ENCODE peak calls at places on chromosome 7, in seven cellular contexts. J is mesothelial cell of epicardium, V is HCT116, Q is left ventricle myocardium inferior, F is AG04450, M is bronchial epithelial cell, Y is osteoblast. P is an unnamed sample.

GRCh38 chr7:150978136-150978789 is at the start of gene KCNH2:
- DNase-seq in Y (no peak), J (no peak), F (no peak), V (no peak), Q (peak; percentile 72), M (no peak), P (no peak)

GRCh38 chr7:115232041-115232440 is 310.1 kb downstream of the MDFIC start:
- DNase-seq in F (no peak), Y (no peak), M (peak; percentile 25), V (no peak), J (no peak), Q (no peak), P (no peak)

GRCh38 chr7:20403356-20403755 is 72.7 kb downstream of the ITGB8 start:
- DNase-seq in J (no peak), M (no peak), Y (no peak), F (no peak), V (no peak), Q (peak; percentile 65), P (no peak)

GRCh38 chr7:46707973-46708372 is 786.9 kb upstream of the IGFBP3 start:
- DNase-seq in M (peak; percentile 41), Q (no peak), F (no peak), Y (no peak), J (no peak), V (no peak), P (no peak)

GRCh38 chr7:82805527-82805960 is 357.1 kb downstream of the PCLO start:
- DNase-seq in Y (peak; percentile 14), F (peak; percentile 68), J (no peak), Q (no peak), M (peak; percentile 95), V (peak; percentile 68), P (no peak)

GRCh38 chr7:33895025-33895804 is 10.1 kb upstream of the BMPER start:
- DNase-seq in Y (peak; percentile 90), F (no peak), Q (peak; percentile 85), M (peak; percentile 62), V (peak; percentile 39), J (peak; percentile 91), P (peak; percentile 38)

GRCh38 chr7:70051726-70052125 is 453.5 kb downstream of the AUTS2 start:
- DNase-seq in Y (no peak), M (no peak), J (no peak), Q (no peak), V (no peak), F (no peak), P (no peak)

GRCh38 chr7:128697301-128697905 is 25.3 kb downstream of the GARIN1A start:
- DNase-seq in Y (no peak), M (peak; percentile 59), Q (peak; percentile 26), F (peak; percentile 21), V (no peak), J (peak; percentile 60), P (peak; percentile 64)

GRCh38 chr7:64621656-64622055 is 44.3 kb upstream of the ZNF107 start:
- DNase-seq in M (no peak), Y (no peak), Q (no peak), J (no peak), F (no peak), V (no peak), P (no peak)

GRCh38 chr7:126716321-126716720 is 536.4 kb downstream of the GRM8 start:
- DNase-seq in Y (no peak), V (no peak), F (no peak), J (no peak), Q (no peak), M (peak; percentile 23), P (no peak)

GRCh38 chr7:129591868-129592267 is 19.7 kb upstream of the NRF1 start:
- DNase-seq in Q (no peak), J (no peak), V (no peak), M (no peak), Y (no peak), F (no peak), P (no peak)

GRCh38 chr7:143147070-143147469 is 15.2 kb downstream of the PIP start:
- DNase-seq in J (no peak), M (no peak), F (no peak), Y (no peak), V (no peak), Q (no peak), P (no peak)

GRCh38 chr7:139659922-139660316 is 117.9 kb downstream of the HIPK2 start:
- DNase-seq in V (no peak), M (no peak), Q (no peak), Y (no peak), F (no peak), J (no peak), P (no peak)

GRCh38 chr7:79968894-79969293 is 165.7 kb upstream of the GNAI1 start:
- DNase-seq in V (no peak), J (no peak), M (no peak), Q (no peak), Y (no peak), F (no peak), P (no peak)

GRCh38 chr7:139663608-139664177 is 114.1 kb downstream of the HIPK2 start:
- DNase-seq in M (no peak), J (no peak), V (no peak), Y (no peak), F (no peak), Q (no peak), P (no peak)

DNA sequence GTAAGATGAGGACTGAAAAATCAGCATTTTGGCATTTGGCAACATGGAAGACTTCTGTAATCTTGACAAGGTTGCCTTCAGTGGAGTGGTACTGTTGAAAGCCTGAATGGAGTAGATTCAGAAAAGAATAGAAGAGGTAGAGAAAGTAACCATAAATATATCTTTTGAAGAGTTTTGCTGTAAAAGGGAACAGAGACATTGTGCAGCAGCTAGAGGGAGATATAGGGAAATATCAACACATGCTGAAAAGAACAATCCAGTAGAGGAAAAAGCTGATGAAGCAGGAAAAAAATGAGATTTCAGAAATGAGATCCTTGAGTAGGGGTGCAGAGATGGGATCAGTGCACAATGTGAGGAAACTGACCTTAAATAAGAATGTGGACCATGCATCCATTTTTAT is 60.0 kb downstream of the RAPGEF5 start:
- DNase-seq in Y (no peak), V (no peak), Q (no peak), F (no peak), M (peak; percentile 10), J (no peak), P (no peak)
- TF ChIP-seq CTCF in Y (peak; percentile 45), V (no peak), Q (peak; percentile 39), F (peak; percentile 48), M (peak; percentile 23), J (no peak), P (no peak)

DNA sequence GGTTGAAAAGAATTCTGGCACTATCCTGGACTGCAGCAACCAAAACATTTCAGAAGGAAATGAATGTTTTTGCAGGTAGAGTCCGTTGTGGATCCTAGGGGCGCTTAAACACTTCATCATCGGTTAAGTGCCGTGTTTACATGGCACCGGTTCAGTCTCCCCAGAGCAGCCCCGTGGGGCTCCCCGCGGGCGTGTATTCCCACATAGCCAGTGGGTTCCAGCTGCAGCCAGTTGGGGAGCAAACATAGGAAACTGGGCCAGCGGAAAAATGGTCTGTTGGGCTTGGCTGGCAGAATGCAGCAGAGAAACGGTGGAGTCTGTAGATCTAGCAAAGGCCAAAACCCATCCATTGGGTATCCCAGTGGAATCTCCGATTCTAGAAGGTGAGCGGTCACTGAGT is 113.0 kb upstream of the SH2B2 start:
- DNase-seq in F (no peak), J (no peak), M (no peak), V (no peak), Y (no peak), Q (no peak), P (no peak)
- TF ChIP-seq CTCF in F (no peak), J (no peak), M (no peak), V (no peak), Y (no peak), Q (no peak), P (no peak)

DNA sequence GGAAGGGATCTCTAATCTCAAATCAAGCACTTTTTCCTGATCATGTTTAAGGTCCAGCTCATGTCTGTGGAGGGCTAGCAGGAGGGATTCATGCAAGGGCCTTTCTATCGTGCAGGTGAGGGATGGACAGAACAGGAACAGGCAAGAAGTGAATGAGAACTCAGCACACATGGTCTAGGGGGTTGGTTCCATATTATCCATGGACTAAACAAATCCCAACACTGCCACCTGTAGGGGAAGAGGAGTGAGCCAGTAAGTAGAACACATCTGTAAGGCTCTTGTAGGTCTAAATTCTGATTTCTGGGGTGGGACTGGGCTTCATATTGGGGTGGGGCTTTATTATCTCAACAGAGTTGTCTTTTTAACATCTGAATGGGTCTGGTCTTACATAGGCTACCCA is 138.0 kb upstream of the TARP start:
- DNase-seq in J (no peak), Y (no peak), V (peak; percentile 21), M (peak; percentile 23), F (no peak), Q (no peak), P (no peak)
- TF ChIP-seq CTCF in J (no peak), Y (peak; percentile 26), V (peak; percentile 47), M (peak; percentile 30), F (peak; percentile 31), Q (no peak), P (no peak)

DNA sequence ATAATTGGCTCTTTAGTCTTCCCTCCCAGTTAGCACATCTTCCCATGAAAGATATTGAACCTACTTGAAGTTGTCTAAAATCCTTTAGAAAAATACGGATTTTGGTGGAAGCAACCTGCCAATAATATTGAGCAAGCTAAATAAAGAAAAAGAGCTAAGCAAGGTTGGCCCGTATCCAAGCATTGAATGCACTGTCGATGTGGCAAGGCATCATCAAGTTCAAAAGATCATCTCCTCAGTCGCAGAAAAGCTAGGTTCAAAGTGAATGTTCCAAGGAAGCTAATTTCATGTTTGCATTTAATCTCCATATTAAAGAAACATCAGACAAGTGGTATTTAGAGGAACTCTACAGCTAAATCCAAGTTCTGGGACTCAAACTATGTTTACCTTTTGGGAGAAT is 206.0 kb downstream of the MTERF1 start:
- DNase-seq in M (no peak), Q (no peak), J (no peak), V (no peak), Y (no peak), F (no peak), P (no peak)
- TF ChIP-seq CTCF in M (no peak), Q (no peak), J (no peak), V (no peak), Y (no peak), F (no peak), P (no peak)